ENCODE peak calls at places on chromosomes 11 and 22, in seven cellular contexts. K is psoas muscle; P is ureter; T is activated CD4-positive, alpha-beta T cell treated with anti-CD3 and anti-CD28 coated beads for 24 hours; N is Panc1; L is GM19239; J is osteoblast. F is an unnamed sample.

GRCh38 chr22:23823331-23823791 is 15.4 kb downstream of the DERL3 start:
- DNase-seq in K (no peak), L (no peak), P (no peak), N (no peak), T (no peak), J (no peak), F (peak)

GRCh38 chr22:16957781-16958180 is 50.2 kb downstream of the GAB4 start:
- DNase-seq in T (no peak), N (no peak), L (no peak), K (no peak), P (no peak), J (peak), F (no peak)

GRCh38 chr11:46333129-46333947 is 13.9 kb upstream of the DGKZ start:
- DNase-seq in T (no peak), K (no peak), P (no peak), J (peak), N (no peak), L (no peak), F (no peak)

GRCh38 chr22:29476116-29476515 is 3.9 kb upstream of the NEFH start:
- DNase-seq in T (no peak), P (no peak), L (no peak), K (no peak), J (no peak), N (no peak), F (no peak)

GRCh38 chr22:42646569-42647525 is 2.3 kb downstream of the CYB5R3 start:
- DNase-seq in J (peak), P (peak), T (no peak), N (no peak), L (no peak), K (no peak), F (no peak)

GRCh38 chr22:29958170-29958569 is 75.2 kb downstream of the MTMR3 start:
- DNase-seq in J (no peak), N (no peak), P (no peak), T (no peak), K (no peak), L (no peak), F (no peak)

GRCh38 chr11:33691051-33691864 is 9.4 kb downstream of the C11orf91 start:
- DNase-seq in N (no peak), J (no peak), T (no peak), P (no peak), K (no peak), L (no peak), F (no peak)

GRCh38 chr11:102680945-102681344 is 24.6 kb downstream of the MMP27 start:
- DNase-seq in T (no peak), L (no peak), J (no peak), N (no peak), P (no peak), K (peak), F (peak)

GRCh38 chr11:72805214-72805613 is 9.0 kb upstream of the ATG16L2 start:
- DNase-seq in J (no peak), K (no peak), L (no peak), N (no peak), P (no peak), T (no peak), F (no peak)

GRCh38 chr11:84720706-84721402 is 906.3 kb downstream of the DLG2 start:
- DNase-seq in L (no peak), K (peak), P (peak), N (no peak), J (no peak), T (no peak), F (peak)

GRCh38 chr11:65014146-65014960 is at the start of gene ARL2:
- DNase-seq in L (peak), P (no peak), T (peak), J (peak), K (no peak), N (no peak), F (no peak)

GRCh38 chr11:58286249-58286648 is 18.2 kb upstream of the OR10W1 start:
- DNase-seq in P (no peak), L (peak), K (no peak), T (no peak), N (peak), J (peak), F (peak)

GRCh38 chr11:123145220-123145619 is 49.8 kb downstream of the CLMP start:
- DNase-seq in P (no peak), N (peak), T (no peak), L (no peak), K (peak), J (peak), F (peak)

GRCh38 chr11:2566223-2567025 is 121.6 kb downstream of the KCNQ1 start:
- DNase-seq in T (no peak), N (no peak), K (peak), P (no peak), J (peak), L (no peak), F (peak)

GRCh38 chr22:49035818-49036457 is 791.7 kb downstream of the BRD1 start:
- DNase-seq in T (no peak), L (no peak), P (no peak), K (no peak), J (peak), N (no peak), F (no peak)

GRCh38 chr11:33716236-33716635 is 15.6 kb upstream of the C11orf91 start:
- DNase-seq in L (no peak), K (no peak), T (no peak), N (no peak), P (no peak), J (no peak), F (peak)

GRCh38 chr22:46103664-46104063 is 46.7 kb upstream of the PPARA start:
- DNase-seq in T (no peak), P (no peak), J (no peak), L (no peak), N (no peak), K (no peak), F (no peak)

GRCh38 chr22:42914511-42915076 is 57.5 kb upstream of the ARFGAP3 start:
- DNase-seq in L (no peak), K (no peak), N (no peak), P (no peak), J (no peak), T (no peak), F (no peak)

GRCh38 chr22:50676661-50677492 is 4.3 kb downstream of the SHANK3 start:
- DNase-seq in K (no peak), N (no peak), L (no peak), P (no peak), T (no peak), J (peak), F (no peak)

GRCh38 chr11:113675003-113675471 is 31.1 kb downstream of the TMPRSS5 start:
- DNase-seq in J (peak), P (no peak), T (no peak), N (no peak), L (no peak), K (no peak), F (peak)

GRCh38 chr22:43014876-43015676 is at the start of gene PACSIN2:
- DNase-seq in L (peak), J (peak), K (peak), T (peak), P (peak), N (peak), F (peak)

GRCh38 chr11:70675697-70676374 is 277.5 kb downstream of the CTTN start:
- DNase-seq in P (no peak), N (no peak), K (no peak), L (no peak), J (peak), T (no peak), F (no peak)